ENCODE peak calls at places on chromosome 22, in nine cellular contexts. H is sigmoid colon, X is uterus, A is IMR-90, U is PC-9, K is thoracic aorta, Y is A549, G is pancreas, B is SK-N-SH. Q is an unnamed sample.

GRCh38 chr22:41762980-41763779 is 37.3 kb upstream of the CCDC134 start:
- DNase-seq in K (no peak), H (no peak), G (no peak), U (peak; percentile 14), X (no peak), Y (no peak), B (no peak), A (no peak), Q (peak; percentile 96)

GRCh38 chr22:33271390-33272161 is 213.4 kb upstream of the SYN3 start:
- DNase-seq in A (peak; percentile 13), H (no peak), G (peak; percentile 88), B (no peak), X (peak; percentile 36), K (peak; percentile 43), Y (no peak), U (no peak), Q (no peak)

GRCh38 chr22:35043251-35043931 is 22.6 kb upstream of the ISX start:
- DNase-seq in H (no peak), G (no peak), X (no peak), U (no peak), B (no peak), K (no peak), A (no peak), Y (no peak), Q (peak; percentile 67)

GRCh38 chr22:44726439-44726838 is 24.4 kb downstream of the PRR5 start:
- DNase-seq in H (no peak), Y (no peak), K (no peak), X (no peak), B (peak; percentile 6), A (no peak), U (no peak), G (no peak), Q (no peak)

GRCh38 chr22:19044381-19044780 is 77.8 kb downstream of the DGCR2 start:
- DNase-seq in H (peak; percentile 48), X (no peak), A (no peak), U (no peak), Y (no peak), G (no peak), K (no peak), B (no peak), Q (no peak)

GRCh38 chr22:31870890-31871289 is 73.4 kb upstream of the YWHAH start:
- DNase-seq in K (no peak), A (peak; percentile 83), Y (peak; percentile 68), H (no peak), X (no peak), G (no peak), B (no peak), U (no peak), Q (no peak)

GRCh38 chr22:22865311-22866072 is 22.1 kb upstream of the IGLL5 start:
- DNase-seq in H (no peak), X (no peak), U (no peak), A (no peak), K (no peak), G (no peak), Y (no peak), B (no peak), Q (no peak)

GRCh38 chr22:20430101-20430640 is 7.5 kb downstream of the SCARF2 start:
- DNase-seq in Y (no peak), B (no peak), X (no peak), K (no peak), G (no peak), U (no peak), H (peak; percentile 58), A (no peak), Q (no peak)

GRCh38 chr22:43272869-43273318 is 70.3 kb downstream of the SCUBE1 start:
- DNase-seq in X (no peak), U (no peak), B (no peak), A (no peak), Y (no peak), K (no peak), H (no peak), G (no peak), Q (peak; percentile 71)

GRCh38 chr22:48893288-48894063 is 934.2 kb downstream of the BRD1 start:
- DNase-seq in H (no peak), Y (no peak), U (no peak), A (no peak), B (no peak), K (no peak), X (no peak), G (no peak), Q (no peak)

GRCh38 chr22:37443086-37443485 is 15.8 kb upstream of the ELFN2 start:
- DNase-seq in U (no peak), Y (no peak), H (no peak), G (no peak), X (no peak), A (no peak), K (no peak), B (no peak), Q (no peak)

GRCh38 chr22:17910561-17911311 is 113.6 kb downstream of the MICAL3 start:
- DNase-seq in Y (peak; percentile 7), A (peak; percentile 91), K (peak; percentile 39), H (peak; percentile 94), U (no peak), G (peak; percentile 45), X (peak; percentile 71), B (peak; percentile 68), Q (peak; percentile 87)

GRCh38 chr22:43090130-43090789 is 1.1 kb upstream of the TTLL1 start:
- DNase-seq in H (peak; percentile 72), U (peak; percentile 52), Y (peak; percentile 82), B (peak; percentile 53), G (peak; percentile 55), K (peak; percentile 24), A (peak; percentile 80), X (peak; percentile 36), Q (no peak)

GRCh38 chr22:30420401-30421178 is 5.0 kb upstream of the MTFP1 start:
- DNase-seq in B (no peak), A (peak; percentile 90), H (no peak), G (no peak), Y (no peak), U (peak; percentile 56), X (no peak), K (no peak), Q (no peak)

GRCh38 chr22:38700271-38700788 is 413 bp downstream of the JOSD1 start:
- DNase-seq in K (no peak), U (peak; percentile 85), G (no peak), A (no peak), H (peak; percentile 83), Y (no peak), B (peak; percentile 82), X (no peak), Q (no peak)

GRCh38 chr22:49590381-49590780 is 237.3 kb downstream of the BRD1 start:
- DNase-seq in G (no peak), B (no peak), H (peak; percentile 44), K (no peak), X (no peak), A (no peak), Y (no peak), U (no peak), Q (no peak)

GRCh38 chr22:25014896-25015755 is 62.6 kb downstream of the KIAA1671 start:
- DNase-seq in U (no peak), Y (no peak), H (no peak), A (no peak), B (no peak), K (no peak), X (no peak), G (no peak), Q (no peak)

GRCh38 chr22:42360348-42360747 is 71.9 kb downstream of the NFAM1 start:
- DNase-seq in U (no peak), K (no peak), G (peak; percentile 39), B (no peak), A (no peak), X (no peak), H (no peak), Y (no peak), Q (no peak)

DNA sequence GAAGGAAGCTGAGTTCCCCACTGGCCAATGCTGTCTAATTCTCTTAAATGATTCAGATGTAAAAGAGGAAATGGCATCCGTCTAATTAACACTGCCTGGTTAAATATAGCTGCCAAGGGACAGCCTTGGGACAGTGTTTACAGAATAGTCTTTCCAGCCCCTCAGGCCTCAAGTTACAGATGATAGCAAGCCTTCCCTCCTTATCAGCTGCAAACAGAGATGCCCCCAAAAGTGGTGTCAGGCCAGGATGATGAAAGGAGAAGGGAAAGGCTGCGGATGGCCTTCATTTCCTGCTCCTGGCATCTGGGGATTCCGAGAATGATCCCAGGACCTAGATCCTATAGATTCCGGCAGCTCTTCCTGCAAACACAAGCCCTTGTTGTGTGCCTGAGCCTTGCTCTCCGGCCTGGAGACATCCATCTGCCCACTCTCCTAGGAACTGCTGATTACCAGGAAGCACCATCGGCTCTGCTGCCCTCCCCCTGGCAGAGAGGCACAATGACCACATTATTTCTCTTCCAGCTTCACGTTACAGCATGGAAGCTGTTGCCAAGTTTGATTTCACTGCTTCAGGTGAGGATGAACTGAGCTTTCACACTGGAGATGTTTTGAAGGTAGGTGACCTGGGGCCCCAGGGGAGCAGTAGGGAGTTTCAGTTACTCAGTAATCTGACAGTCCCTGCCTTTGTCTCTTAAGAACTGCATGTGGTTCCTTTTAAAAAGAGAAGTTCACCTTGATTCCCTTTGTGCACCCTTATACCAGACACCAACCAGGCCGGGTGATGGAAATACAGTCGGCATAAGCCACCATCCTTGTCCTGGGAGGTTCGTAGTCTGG is 13.4 kb upstream of the TMA7B start:
- DNase-seq in H (no peak), Y (no peak), G (peak; percentile 45), U (no peak), A (no peak), B (peak; percentile 33), X (no peak), K (no peak), Q (peak; percentile 55)
- H3K4me1 ChIP-seq in H (no peaks in the 10 kb centered on the region), Y (no peaks in the 10 kb centered on the region), G (no peaks in the 10 kb centered on the region), U (no peaks in the 10 kb centered on the region), A (no peaks in the 10 kb centered on the region), B (no peaks in the 10 kb centered on the region), X (no peaks in the 10 kb centered on the region), K (no peaks in the 10 kb centered on the region), Q (peaks cover 27% of the 10 kb centered on the region)

GRCh38 chr22:29022101-29022817 is 39.4 kb downstream of the C22orf31 start:
- DNase-seq in H (no peak), G (no peak), U (no peak), X (no peak), Y (no peak), A (no peak), B (no peak), K (no peak), Q (no peak)
- H3K27ac ChIP-seq in H (no peak overlapping the region), G (no peak overlapping the region), U (no peak overlapping the region), X (no peak overlapping the region), Y (peak overlapping the region; percentile 89), A (no peak overlapping the region), B (no peak overlapping the region), K (no peak overlapping the region), Q (peak overlapping the region; percentile 9)

DNA sequence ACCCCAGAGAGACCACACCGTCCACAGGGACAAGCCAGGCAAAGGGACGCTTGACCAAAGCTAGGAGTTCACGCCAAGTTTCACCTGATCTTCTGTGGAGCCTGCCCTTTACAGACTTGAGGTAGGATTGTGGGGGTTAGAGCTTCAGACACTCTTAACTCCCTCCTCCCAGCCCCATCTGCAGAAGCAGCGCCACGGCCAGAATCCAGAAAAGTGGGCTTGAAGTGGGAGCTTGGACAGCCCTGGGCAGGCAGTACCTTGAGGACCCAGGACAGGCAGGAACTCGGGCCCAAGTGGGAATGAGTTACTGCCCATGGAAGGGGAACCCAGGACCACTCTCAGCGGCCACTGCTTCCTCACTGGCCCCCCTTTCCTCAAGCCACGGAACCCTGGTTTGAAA is 695.9 kb downstream of the TBC1D22A start:
- DNase-seq in K (no peak), B (no peak), H (no peak), X (no peak), U (no peak), A (no peak), G (no peak), Y (no peak), Q (no peak)
- H3K9me3 ChIP-seq in K (peaks cover under 1% of the 10 kb centered on the region), B (peaks cover 11% of the 10 kb centered on the region), H (peaks cover 9% of the 10 kb centered on the region), X (no peaks in the 10 kb centered on the region), U (no peaks in the 10 kb centered on the region), A (peaks cover 38% of the 10 kb centered on the region), G (no peaks in the 10 kb centered on the region), Y (peaks cover 2% of the 10 kb centered on the region), Q (peaks cover 67% of the 10 kb centered on the region)

GRCh38 chr22:27867114-27867957 is 51.7 kb downstream of the PITPNB start:
- DNase-seq in X (no peak), U (no peak), G (no peak), B (no peak), Y (no peak), K (no peak), A (no peak), H (no peak), Q (no peak)
- H3K4me1 ChIP-seq in X (no peaks in the 10 kb centered on the region), U (peaks cover 26% of the 10 kb centered on the region), G (peaks cover 44% of the 10 kb centered on the region), B (peaks cover 30% of the 10 kb centered on the region), Y (peaks cover 76% of the 10 kb centered on the region), K (peaks cover 88% of the 10 kb centered on the region), A (peaks cover 31% of the 10 kb centered on the region), H (no peaks in the 10 kb centered on the region), Q (peaks cover 22% of the 10 kb centered on the region)

Q was measured in endodermal cell.